ENCODE peak calls at places on chromosomes 2 and 18, in five cellular contexts. One of them, this sample, is unnamed.

GRCh38 chr18:23401400-23402347 is 51.4 kb upstream of the RIOK3 start:
- DNase-seq in neuronal stem cell: peak; percentile 59
- DNase-seq in brain microvascular endothelial cell: peak; percentile 56
- DNase-seq in B cell: no peak
- DNase-seq in esophagus squamous epithelium: no peak
- DNase-seq in this sample: no peak

GRCh38 chr18:49565656-49566055 is 3.8 kb downstream of the LIPG start:
- DNase-seq in esophagus squamous epithelium: no peak
- DNase-seq in B cell: no peak
- DNase-seq in neuronal stem cell: no peak
- DNase-seq in brain microvascular endothelial cell: no peak
- DNase-seq in this sample: no peak

GRCh38 chr2:45782968-45783367 is 131.5 kb downstream of the PRKCE start:
- DNase-seq in B cell: no peak
- DNase-seq in esophagus squamous epithelium: no peak
- DNase-seq in neuronal stem cell: peak; percentile 17
- DNase-seq in brain microvascular endothelial cell: no peak
- DNase-seq in this sample: no peak

GRCh38 chr2:8692783-8693768 is 11.2 kb downstream of the ID2 start:
- DNase-seq in brain microvascular endothelial cell: no peak
- DNase-seq in esophagus squamous epithelium: no peak
- DNase-seq in B cell: no peak
- DNase-seq in neuronal stem cell: peak; percentile 20
- DNase-seq in this sample: peak; percentile 25

GRCh38 chr18:70535041-70535440 is 246.2 kb downstream of the SOCS6 start:
- DNase-seq in B cell: no peak
- DNase-seq in esophagus squamous epithelium: no peak
- DNase-seq in brain microvascular endothelial cell: no peak
- DNase-seq in neuronal stem cell: no peak
- DNase-seq in this sample: no peak

GRCh38 chr2:73004889-73005596 is 66.5 kb downstream of the SFXN5 start:
- DNase-seq in neuronal stem cell: no peak
- DNase-seq in esophagus squamous epithelium: no peak
- DNase-seq in B cell: no peak
- DNase-seq in brain microvascular endothelial cell: no peak
- DNase-seq in this sample: no peak

GRCh38 chr2:161594445-161594844 is 29.8 kb upstream of the SLC4A10 start:
- DNase-seq in esophagus squamous epithelium: no peak
- DNase-seq in neuronal stem cell: no peak
- DNase-seq in brain microvascular endothelial cell: no peak
- DNase-seq in B cell: no peak
- DNase-seq in this sample: no peak

GRCh38 chr18:58536534-58537271 is 92.2 kb downstream of the ALPK2 start:
- DNase-seq in brain microvascular endothelial cell: no peak
- DNase-seq in neuronal stem cell: no peak
- DNase-seq in esophagus squamous epithelium: no peak
- DNase-seq in B cell: peak; percentile 62
- DNase-seq in this sample: peak; percentile 78

GRCh38 chr2:2877427-2877826 is 500.2 kb downstream of the EIPR1 start:
- DNase-seq in esophagus squamous epithelium: no peak
- DNase-seq in brain microvascular endothelial cell: no peak
- DNase-seq in B cell: no peak
- DNase-seq in neuronal stem cell: no peak
- DNase-seq in this sample: no peak

GRCh38 chr2:64467463-64467843 is 13.5 kb downstream of the LGALSL start:
- DNase-seq in neuronal stem cell: no peak
- DNase-seq in esophagus squamous epithelium: no peak
- DNase-seq in brain microvascular endothelial cell: no peak
- DNase-seq in B cell: no peak
- DNase-seq in this sample: no peak

GRCh38 chr2:88603146-88603545 is 24.1 kb downstream of the EIF2AK3 start:
- DNase-seq in esophagus squamous epithelium: no peak
- DNase-seq in neuronal stem cell: no peak
- DNase-seq in B cell: no peak
- DNase-seq in brain microvascular endothelial cell: peak; percentile 34
- DNase-seq in this sample: no peak

GRCh38 chr2:151765760-151766159 is 31.5 kb upstream of the NEB start:
- DNase-seq in esophagus squamous epithelium: no peak
- DNase-seq in B cell: peak; percentile 26
- DNase-seq in neuronal stem cell: no peak
- DNase-seq in brain microvascular endothelial cell: no peak
- DNase-seq in this sample: peak; percentile 57

GRCh38 chr2:136175466-136175865 is 57.5 kb upstream of the CXCR4 start:
- DNase-seq in esophagus squamous epithelium: no peak
- DNase-seq in brain microvascular endothelial cell: no peak
- DNase-seq in neuronal stem cell: no peak
- DNase-seq in B cell: no peak
- DNase-seq in this sample: no peak

GRCh38 chr2:28445448-28446258 is 50.2 kb upstream of the PLB1 start:
- DNase-seq in brain microvascular endothelial cell: peak; percentile 95
- DNase-seq in esophagus squamous epithelium: no peak
- DNase-seq in neuronal stem cell: no peak
- DNase-seq in B cell: no peak
- DNase-seq in this sample: no peak

GRCh38 chr2:25473758-25474335 is 132.1 kb upstream of the DNMT3A start:
- DNase-seq in esophagus squamous epithelium: no peak
- DNase-seq in B cell: no peak
- DNase-seq in brain microvascular endothelial cell: no peak
- DNase-seq in neuronal stem cell: no peak
- DNase-seq in this sample: no peak

GRCh38 chr2:143745060-143745459 is 615.8 kb downstream of the ARHGAP15 start:
- DNase-seq in esophagus squamous epithelium: no peak
- DNase-seq in B cell: no peak
- DNase-seq in brain microvascular endothelial cell: no peak
- DNase-seq in neuronal stem cell: no peak
- DNase-seq in this sample: no peak

GRCh38 chr2:239773377-239774141 is 251.6 kb downstream of the NDUFA10 start:
- DNase-seq in B cell: no peak
- DNase-seq in brain microvascular endothelial cell: no peak
- DNase-seq in esophagus squamous epithelium: no peak
- DNase-seq in neuronal stem cell: no peak
- DNase-seq in this sample: no peak

GRCh38 chr18:55489742-55490055 is 98.3 kb downstream of the TCF4 start:
- DNase-seq in neuronal stem cell: no peak
- DNase-seq in B cell: no peak
- DNase-seq in brain microvascular endothelial cell: no peak
- DNase-seq in esophagus squamous epithelium: no peak
- DNase-seq in this sample: no peak

GRCh38 chr2:223297788-223298187 is 245.8 kb downstream of the KCNE4 start:
- DNase-seq in brain microvascular endothelial cell: no peak
- DNase-seq in B cell: no peak
- DNase-seq in neuronal stem cell: no peak
- DNase-seq in esophagus squamous epithelium: no peak
- DNase-seq in this sample: no peak

GRCh38 chr18:32529737-32530420 is 59.2 kb upstream of the GAREM1 start:
- DNase-seq in neuronal stem cell: no peak
- DNase-seq in brain microvascular endothelial cell: no peak
- DNase-seq in esophagus squamous epithelium: no peak
- DNase-seq in B cell: no peak
- DNase-seq in this sample: no peak

GRCh38 chr2:201116959-201117734 is 1.2 kb downstream of the CFLAR start:
- DNase-seq in brain microvascular endothelial cell: peak; percentile 81
- DNase-seq in B cell: peak; percentile 58
- DNase-seq in neuronal stem cell: no peak
- DNase-seq in esophagus squamous epithelium: no peak
- DNase-seq in this sample: peak; percentile 73

GRCh38 chr2:120769076-120769786 is 33.6 kb downstream of the GLI2 start:
- DNase-seq in neuronal stem cell: no peak
- DNase-seq in esophagus squamous epithelium: no peak
- DNase-seq in B cell: no peak
- DNase-seq in brain microvascular endothelial cell: no peak
- DNase-seq in this sample: no peak

GRCh38 chr2:238787507-238787906 is 60.4 kb upstream of the TWIST2 start:
- DNase-seq in esophagus squamous epithelium: no peak
- DNase-seq in B cell: no peak
- DNase-seq in brain microvascular endothelial cell: no peak
- DNase-seq in neuronal stem cell: no peak
- DNase-seq in this sample: no peak

GRCh38 chr2:149313512-149313972 is 16.8 kb upstream of the LYPD6 start:
- DNase-seq in neuronal stem cell: peak; percentile 33
- DNase-seq in esophagus squamous epithelium: no peak
- DNase-seq in brain microvascular endothelial cell: peak; percentile 12
- DNase-seq in B cell: peak; percentile 65
- DNase-seq in this sample: peak; percentile 63

GRCh38 chr2:31558401-31559295 is 22.1 kb downstream of the SRD5A2 start:
- DNase-seq in B cell: no peak
- DNase-seq in brain microvascular endothelial cell: peak; percentile 7
- DNase-seq in neuronal stem cell: no peak
- DNase-seq in esophagus squamous epithelium: no peak
- DNase-seq in this sample: no peak

GRCh38 chr2:69138247-69138754 is 125.3 kb downstream of the ANTXR1 start:
- DNase-seq in esophagus squamous epithelium: no peak
- DNase-seq in neuronal stem cell: no peak
- DNase-seq in brain microvascular endothelial cell: peak; percentile 81
- DNase-seq in B cell: no peak
- DNase-seq in this sample: no peak

GRCh38 chr2:3712841-3713503 is 9.6 kb downstream of the DCDC2C start:
- DNase-seq in neuronal stem cell: no peak
- DNase-seq in brain microvascular endothelial cell: no peak
- DNase-seq in B cell: no peak
- DNase-seq in esophagus squamous epithelium: no peak
- DNase-seq in this sample: no peak

GRCh38 chr2:188022389-188022788 is 269.3 kb upstream of the GULP1 start:
- DNase-seq in neuronal stem cell: no peak
- DNase-seq in esophagus squamous epithelium: no peak
- DNase-seq in brain microvascular endothelial cell: no peak
- DNase-seq in B cell: no peak
- DNase-seq in this sample: no peak

GRCh38 chr2:47631840-47632398 is 151.0 kb upstream of the MSH6 start:
- DNase-seq in brain microvascular endothelial cell: peak; percentile 81
- DNase-seq in B cell: no peak
- DNase-seq in neuronal stem cell: no peak
- DNase-seq in esophagus squamous epithelium: no peak
- DNase-seq in this sample: no peak

GRCh38 chr2:20838016-20838415 is 15.1 kb upstream of the LDAH start:
- DNase-seq in neuronal stem cell: no peak
- DNase-seq in esophagus squamous epithelium: no peak
- DNase-seq in brain microvascular endothelial cell: no peak
- DNase-seq in B cell: no peak
- DNase-seq in this sample: no peak

This sample was measured in germinal center.